ENCODE peak calls at places on chromosomes 13 and 19, in seven cellular contexts. B is GM23338, D is breast epithelium, P is sigmoid colon, O is transverse colon, R is spleen, X is endothelial cell of umbilical vein. G is an unnamed sample.

GRCh38 chr19:31110331-31110730 is 238.9 kb downstream of the TSHZ3 start:
- DNase-seq in B (peak), O (no peak), R (no peak), P (no peak), D (no peak), X (no peak), G (no peak)

GRCh38 chr19:3368441-3368795 is 2.0 kb downstream of the NFIC start:
- DNase-seq in B (no peak), D (no peak), O (no peak), R (no peak), X (no peak), P (no peak), G (no peak)

GRCh38 chr19:56603829-56604228 is 8.7 kb downstream of the ZNF71 start:
- DNase-seq in R (no peak), P (no peak), X (no peak), D (no peak), O (no peak), B (no peak), G (no peak)

GRCh38 chr19:42239544-42240220 is 2.7 kb downstream of the GSK3A start:
- DNase-seq in D (no peak), P (no peak), R (no peak), O (no peak), X (no peak), B (no peak), G (no peak)

GRCh38 chr13:30997697-30998547 is 65.5 kb downstream of the TEX26 start:
- DNase-seq in D (no peak), B (no peak), R (no peak), X (no peak), O (no peak), P (no peak), G (no peak)

GRCh38 chr13:38202730-38203129 is 146.9 kb upstream of the UFM1 start:
- DNase-seq in R (no peak), O (no peak), P (no peak), D (no peak), X (no peak), B (no peak), G (no peak)

GRCh38 chr13:96710166-96710866 is 284.0 kb downstream of the OXGR1 start:
- DNase-seq in O (no peak), B (peak), R (no peak), D (no peak), P (no peak), X (no peak), G (no peak)

GRCh38 chr19:16160943-16161560 is 12.3 kb downstream of the CIB3 start:
- DNase-seq in B (no peak), D (no peak), P (no peak), O (peak), R (no peak), X (peak), G (no peak)

GRCh38 chr19:34979819-34980640 is 16.0 kb upstream of the ZNF792 start:
- DNase-seq in B (peak), P (no peak), D (no peak), R (no peak), O (no peak), X (no peak), G (no peak)

GRCh38 chr13:110415669-110416068 is 108.6 kb downstream of the COL4A2 start:
- DNase-seq in B (peak), D (no peak), R (no peak), P (no peak), X (no peak), O (no peak), G (no peak)

GRCh38 chr13:29465741-29466293 is 129.7 kb downstream of the SLC7A1 start:
- DNase-seq in B (no peak), R (peak), P (peak), D (no peak), X (no peak), O (no peak), G (no peak)

GRCh38 chr13:85729296-85729695 is 69.9 kb downstream of the SLITRK6 start:
- DNase-seq in R (no peak), P (no peak), B (no peak), X (no peak), O (no peak), D (no peak), G (no peak)

GRCh38 chr13:113771709-113772331 is 12.8 kb downstream of the TMEM255B start:
- DNase-seq in X (peak), R (no peak), P (no peak), O (no peak), D (no peak), B (no peak), G (no peak)

GRCh38 chr13:33519561-33520479 is 234.3 kb upstream of the STARD13 start:
- DNase-seq in P (no peak), R (no peak), O (no peak), D (no peak), B (no peak), X (no peak), G (no peak)

GRCh38 chr19:46722421-46723022 is 5.6 kb upstream of the PRKD2 start:
- DNase-seq in R (peak), O (no peak), P (no peak), D (no peak), B (no peak), X (no peak), G (no peak)

GRCh38 chr19:46720516-46721239 is 3.8 kb upstream of the PRKD2 start:
- DNase-seq in R (peak), O (no peak), D (no peak), X (no peak), P (peak), B (no peak), G (no peak)

GRCh38 chr19:46719629-46720515 is 3.0 kb upstream of the PRKD2 start:
- DNase-seq in X (no peak), D (no peak), B (no peak), O (no peak), R (peak), P (peak), G (no peak)

GRCh38 chr19:46722004-46722380 is 5.1 kb upstream of the PRKD2 start:
- DNase-seq in D (no peak), P (peak), X (no peak), R (peak), B (no peak), O (no peak), G (no peak)

DNA sequence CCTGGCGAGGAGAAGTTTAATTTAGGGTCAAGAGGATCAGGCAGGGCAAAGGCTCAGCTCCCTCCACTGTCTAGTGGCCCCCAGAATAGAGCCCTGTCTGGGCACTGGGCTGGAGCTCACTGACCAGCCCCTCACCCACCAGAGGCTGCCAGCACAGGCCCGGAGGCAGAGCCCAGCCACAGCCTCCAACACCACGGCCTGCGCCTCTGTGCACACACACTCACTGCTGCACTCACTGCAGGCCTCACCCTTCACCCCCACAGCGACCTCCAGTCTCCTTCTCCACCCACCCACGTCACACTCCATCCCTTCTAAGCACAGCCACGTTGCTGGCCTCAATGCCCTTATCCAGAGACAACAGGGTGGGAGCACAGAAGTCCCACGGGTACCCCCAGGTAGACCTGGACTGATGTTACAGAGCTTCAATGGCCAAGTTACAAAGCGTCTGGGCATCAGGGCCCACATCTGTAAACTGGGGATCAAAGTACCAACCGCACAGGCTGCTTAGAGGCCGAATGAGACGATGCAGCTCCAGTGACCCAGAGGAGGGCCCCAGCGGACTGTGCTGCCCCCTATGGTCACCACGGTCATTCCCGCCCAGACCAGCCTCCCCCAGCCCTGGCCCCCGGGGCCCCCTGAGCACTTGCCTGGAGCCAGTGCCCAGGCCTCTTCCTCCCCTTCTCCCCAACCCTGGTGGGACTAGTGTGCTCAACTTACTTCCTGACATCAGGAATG is 4.5 kb upstream of the PRKD2 start:
- DNase-seq in B (peak), X (no peak), D (no peak), O (no peak), P (no peak), R (no peak), G (no peak)
- TF ChIP-seq CTCF in B (peak), X (no peak), D (no peak), O (no peak), P (no peak), R (no peak), G (no peak)

DNA sequence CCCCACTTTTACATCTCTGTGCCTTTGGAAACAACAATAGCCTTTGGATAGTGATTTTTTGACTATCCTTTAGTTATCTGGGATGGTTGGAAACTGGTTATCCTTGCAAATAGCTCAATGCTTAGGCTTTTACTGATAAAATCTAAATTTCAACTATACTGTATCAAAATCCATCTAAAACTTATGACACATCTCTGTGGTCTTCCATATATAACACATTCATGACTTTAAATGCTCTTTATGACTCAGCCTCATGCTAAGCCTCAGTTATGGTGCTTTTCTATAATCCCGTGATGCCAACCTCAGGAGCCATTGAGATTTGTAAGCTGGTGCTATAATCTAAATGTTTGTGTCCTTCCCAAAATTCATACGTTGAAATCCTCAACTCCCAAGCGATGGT is 27.2 kb downstream of the FAM216B start:
- DNase-seq in R (no peak), B (no peak), O (no peak), D (no peak), X (no peak), P (no peak), G (no peak)
- H3K27ac ChIP-seq in R (no peak), B (no peak), O (no peak), D (no peak), X (no peak), P (no peak), G (no peak)

GRCh38 chr19:48213959-48214358 is 41.8 kb downstream of the CARD8 start:
- DNase-seq in B (no peak), O (no peak), R (no peak), P (no peak), X (no peak), D (no peak), G (no peak)
- TF ChIP-seq POLR2AphosphoS5 in B (no peak), O (no peak), R (no peak), P (no peak), X (no peak), D (no peak), G (no peak)

GRCh38 chr13:44015133-44015532 is 135.4 kb downstream of the LACC1 start:
- DNase-seq in O (no peak), D (no peak), P (no peak), R (no peak), B (no peak), X (no peak), G (no peak)
- TF ChIP-seq CTCF in O (no peak), D (no peak), P (no peak), R (no peak), B (no peak), X (no peak), G (no peak)

DNA sequence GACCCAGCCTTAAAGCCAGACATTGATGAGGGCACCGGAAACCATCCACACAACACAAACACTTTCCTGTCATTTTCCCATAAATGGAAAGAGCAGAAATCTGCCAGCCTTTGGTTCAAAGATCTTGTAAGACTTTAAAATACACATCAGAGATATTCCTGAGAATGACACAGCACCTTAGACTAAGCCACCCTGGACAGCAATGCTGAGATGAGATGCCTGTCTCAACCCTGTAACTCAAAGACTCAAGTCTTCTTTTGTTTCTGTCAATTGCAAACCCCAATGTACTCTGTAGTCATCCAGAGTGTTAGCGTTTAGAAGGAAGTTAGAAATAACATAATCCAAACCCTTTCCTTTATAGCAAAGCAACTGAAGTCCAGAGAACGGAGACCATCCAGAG is 119.2 kb downstream of the CCNA1 start:
- DNase-seq in B (no peak), R (no peak), X (no peak), O (no peak), D (no peak), P (no peak), G (no peak)
- H3K27ac ChIP-seq in B (no peak), R (no peak), X (no peak), O (no peak), D (no peak), P (no peak), G (no peak)

GRCh38 chr13:39451301-39451700 is 151.7 kb downstream of the LHFPL6 start:
- DNase-seq in P (no peak), O (no peak), R (no peak), B (no peak), D (no peak), X (peak), G (no peak)
- TF ChIP-seq POLR2AphosphoS5 in P (peak), O (no peak), R (no peak), B (no peak), D (no peak), X (no peak), G (no peak)

GRCh38 chr19:18322759-18323460 is at the start of gene LSM4:
- DNase-seq in R (peak), O (peak), X (peak), B (peak), P (peak), D (peak), G (peak)

GRCh38 chr19:18320865-18321728 is 1.8 kb downstream of the LSM4 start:
- DNase-seq in D (no peak), O (peak), B (no peak), R (no peak), P (no peak), X (peak), G (no peak)

GRCh38 chr19:18319591-18320135 is 3.2 kb downstream of the LSM4 start:
- DNase-seq in X (no peak), P (no peak), R (no peak), O (peak), B (no peak), D (no peak), G (no peak)

GRCh38 chr19:18321729-18322091 is 1.2 kb downstream of the LSM4 start:
- DNase-seq in P (no peak), R (no peak), D (no peak), B (no peak), X (no peak), O (no peak), G (no peak)

DNA sequence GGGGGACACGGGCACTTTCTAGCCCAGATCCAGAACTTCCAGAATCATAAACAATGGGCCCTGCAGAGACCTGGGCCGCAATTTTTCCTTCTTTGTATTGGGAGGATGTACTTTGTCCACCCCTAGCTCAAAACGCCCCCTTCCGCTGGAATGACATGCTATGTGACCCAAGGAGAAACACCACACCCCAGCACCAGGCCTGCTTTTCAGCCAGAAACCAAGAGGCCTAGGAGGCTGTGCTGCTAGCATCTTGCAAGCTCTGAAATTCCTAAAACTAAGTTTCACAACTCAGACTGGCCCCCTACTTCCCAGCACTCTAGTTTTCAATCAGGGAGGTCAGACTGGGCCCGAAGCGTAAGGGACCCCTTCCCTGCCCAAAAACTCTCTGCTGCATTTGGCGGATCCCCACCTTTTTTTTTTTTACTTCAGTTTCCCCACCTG is 538 bp downstream of the LSM4 start:
- DNase-seq in D (no peak), O (peak), P (no peak), B (peak), R (no peak), X (peak), G (no peak)
- TF ChIP-seq CTCF in D (no peak), O (no peak), P (no peak), B (peak), R (no peak), X (no peak), G (no peak)

GRCh38 chr19:10924597-10924996 is 3.8 kb downstream of the YIPF2 start:
- DNase-seq in X (no peak), O (no peak), D (no peak), P (no peak), R (no peak), B (no peak), G (no peak)

GRCh38 chr19:10923503-10924076 is 4.8 kb downstream of the YIPF2 start:
- DNase-seq in B (no peak), O (no peak), X (no peak), R (no peak), D (no peak), P (no peak), G (no peak)

GRCh38 chr19:10928563-10929401 is at the start of the genes TIMM29 and YIPF2:
- DNase-seq in B (peak), R (peak), X (peak), D (peak), P (peak), O (peak), G (peak)

GRCh38 chr19:10927691-10928562 is 512 bp downstream of the YIPF2 start:
- DNase-seq in X (no peak), R (no peak), O (no peak), D (no peak), B (no peak), P (no peak), G (no peak)

GRCh38 chr19:10929402-10929794 is 787 bp downstream of the TIMM29 start:
- DNase-seq in P (no peak), D (no peak), R (peak), X (no peak), B (peak), O (no peak), G (no peak)
- H3K27ac ChIP-seq in P (peak), D (peak), R (peak), X (no peak), B (no peak), O (peak), G (peak)